ENCODE peak calls at places on chromosomes 12 and 14, in seven cellular contexts. N is tibial nerve, I is upper lobe of left lung, T is A549, E is ovary, B is sigmoid colon, A is stomach. D is an unnamed sample.

GRCh38 chr12:100346660-100347059 is 10.2 kb upstream of the SLC17A8 start:
- DNase-seq in B (no peak), E (no peak), I (no peak), T (no peak), A (no peak), N (no peak), D (no peak)

GRCh38 chr12:89856431-89856830 is 147.8 kb upstream of the ATP2B1 start:
- DNase-seq in T (no peak), A (no peak), I (no peak), B (no peak), E (no peak), N (no peak), D (no peak)

GRCh38 chr12:53324113-53324778 is 2.8 kb upstream of the AAAS start:
- DNase-seq in N (no peak), I (peak), E (no peak), A (peak), T (no peak), B (no peak), D (no peak)

GRCh38 chr12:49548481-49548821 is 9.6 kb downstream of the KCNH3 start:
- DNase-seq in N (no peak), A (no peak), I (no peak), T (no peak), E (no peak), B (no peak), D (no peak)

GRCh38 chr12:52971701-52972329 is 22.9 kb downstream of the KRT18 start:
- DNase-seq in T (peak), A (no peak), I (no peak), B (no peak), N (no peak), E (no peak), D (no peak)

GRCh38 chr12:59149995-59150642 is 229.8 kb upstream of the LRIG3 start:
- DNase-seq in B (no peak), E (no peak), N (peak), I (no peak), A (no peak), T (peak), D (no peak)

GRCh38 chr12:123094349-123095073 is 56.4 kb downstream of the PITPNM2 start:
- DNase-seq in N (peak), T (peak), E (peak), I (no peak), B (peak), A (peak), D (no peak)

GRCh38 chr12:91774471-91774921 is 371.1 kb downstream of the BTG1 start:
- DNase-seq in A (no peak), T (peak), N (no peak), I (no peak), B (no peak), E (peak), D (no peak)

GRCh38 chr12:69392146-69392928 is 32.8 kb downstream of the YEATS4 start:
- DNase-seq in I (no peak), E (no peak), N (no peak), T (no peak), A (no peak), B (no peak), D (no peak)

GRCh38 chr14:68395585-68395984 is 397.3 kb downstream of the ZFP36L1 start:
- DNase-seq in I (no peak), N (no peak), B (peak), A (no peak), E (peak), T (peak), D (no peak)
- TF ChIP-seq EP300 in I (no peak), N (peak), B (no peak), A (no peak), E (no peak), T (no peak), D (no peak)

GRCh38 chr12:43278268-43278832 is 273.7 kb downstream of the ADAMTS20 start:
- DNase-seq in B (no peak), I (no peak), A (no peak), N (no peak), E (no peak), T (peak), D (no peak)
- TF ChIP-seq EP300 in B (no peak), I (no peak), A (no peak), N (no peak), E (no peak), T (no peak), D (no peak)

GRCh38 chr14:36302823-36303222 is 17.6 kb downstream of the MBIP start:
- DNase-seq in I (no peak), E (no peak), B (no peak), A (no peak), T (no peak), N (no peak), D (no peak)

GRCh38 chr14:36301159-36301558 is 19.3 kb downstream of the MBIP start:
- DNase-seq in I (no peak), T (no peak), B (no peak), N (no peak), A (peak), E (no peak), D (no peak)

GRCh38 chr14:36306836-36307235 is 13.6 kb downstream of the MBIP start:
- DNase-seq in I (no peak), B (no peak), N (no peak), T (no peak), A (no peak), E (no peak), D (no peak)
- TF ChIP-seq EP300 in I (no peak), B (no peak), N (no peak), T (no peak), A (no peak), E (no peak), D (no peak)

GRCh38 chr14:55537782-55538181 is 42.2 kb upstream of the KTN1 start:
- DNase-seq in E (no peak), B (no peak), I (no peak), T (no peak), A (no peak), N (no peak), D (no peak)

GRCh38 chr14:55539975-55540374 is 40.0 kb upstream of the KTN1 start:
- DNase-seq in A (no peak), N (no peak), B (no peak), T (no peak), E (no peak), I (no peak), D (no peak)

GRCh38 chr14:55545779-55546178 is 34.2 kb upstream of the KTN1 start:
- DNase-seq in N (no peak), A (no peak), I (no peak), T (no peak), E (no peak), B (no peak), D (no peak)

GRCh38 chr14:55536208-55536708 is 43.7 kb upstream of the KTN1 start:
- DNase-seq in I (no peak), T (no peak), B (no peak), A (no peak), N (no peak), E (no peak), D (no peak)

DNA sequence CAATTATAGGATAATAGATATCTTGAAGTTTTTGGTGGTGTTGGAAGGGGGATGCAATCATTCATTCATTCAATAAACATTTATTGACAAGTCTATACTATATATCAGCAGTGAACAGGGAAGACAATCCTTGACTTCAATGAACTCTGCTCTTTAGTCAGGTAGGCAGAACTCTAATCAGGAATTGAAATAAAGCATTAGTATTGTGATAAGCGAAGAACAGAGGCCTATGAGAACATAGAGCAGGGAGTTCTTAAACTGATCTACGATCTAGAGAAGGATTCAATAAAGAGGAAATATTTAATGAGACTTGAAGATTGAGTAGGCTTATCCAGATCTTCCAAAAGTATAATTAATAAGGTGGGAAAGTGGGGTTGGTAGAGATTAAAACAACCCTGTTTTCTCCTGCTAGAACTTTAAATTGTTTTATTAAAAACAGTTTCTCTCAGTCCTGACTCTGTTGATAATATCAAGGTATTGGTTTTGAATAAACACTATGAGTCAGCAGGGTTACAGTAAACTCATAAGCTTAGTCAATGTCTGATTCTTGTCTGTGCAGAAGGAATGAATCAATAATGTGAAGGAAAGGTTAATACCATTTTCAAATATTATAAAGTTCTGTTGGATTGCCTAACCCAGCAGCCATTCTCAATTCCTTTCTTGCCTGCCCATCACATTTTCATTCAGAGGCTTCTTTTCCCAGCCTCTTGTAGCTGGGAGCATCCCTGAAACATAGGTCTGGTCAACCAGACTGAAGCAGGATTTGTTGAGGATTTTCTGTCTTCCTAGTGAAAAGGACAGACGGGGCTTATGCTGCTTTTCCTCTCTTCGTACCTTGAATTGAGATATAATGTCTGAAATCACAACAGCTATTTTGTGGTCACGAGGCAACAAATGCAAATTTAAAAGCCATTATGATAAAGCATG is 38.9 kb upstream of the KTN1 start:
- DNase-seq in B (no peak), N (no peak), E (no peak), A (no peak), I (no peak), T (no peak), D (no peak)
- TF ChIP-seq EP300 in B (no peak), N (no peak), E (no peak), A (no peak), I (no peak), T (no peak), D (no peak)

DNA sequence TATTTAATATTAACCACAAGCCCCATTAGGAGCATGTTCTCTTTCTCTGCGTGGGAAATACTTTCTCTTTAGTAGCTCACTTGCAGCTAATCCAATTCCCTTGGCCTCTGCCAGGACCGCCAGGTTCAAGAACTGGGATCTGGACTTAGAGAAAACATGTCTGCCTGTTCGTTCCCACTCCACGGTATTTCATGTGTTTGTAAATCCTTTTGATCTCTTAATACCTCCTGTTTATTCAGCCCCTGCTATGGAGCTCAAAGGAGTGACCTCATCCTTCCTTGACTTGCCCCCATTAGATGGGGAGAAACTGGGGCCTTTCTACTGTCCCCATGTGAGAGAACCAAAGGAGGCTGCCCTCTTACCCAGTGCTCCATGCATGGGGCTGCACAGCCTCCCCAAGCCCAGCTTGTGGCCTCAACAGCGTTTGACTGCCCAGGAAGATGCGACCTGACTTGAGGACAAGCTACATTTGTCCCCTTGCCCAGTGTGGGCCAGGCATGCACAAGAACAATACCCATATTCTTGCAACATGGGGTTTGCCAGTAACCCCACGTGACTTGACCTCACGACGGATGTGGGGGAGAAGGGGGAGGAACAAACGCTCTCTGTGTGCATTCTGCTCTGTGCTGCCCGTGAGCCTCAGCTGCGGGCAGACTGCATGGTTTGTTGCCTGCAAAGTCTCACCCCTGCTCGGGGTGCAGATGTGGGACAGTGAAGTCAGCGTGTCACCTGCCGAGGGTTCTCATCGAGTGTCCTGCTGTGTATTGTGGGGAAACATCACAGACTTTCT is 30.3 kb downstream of the CD9 start:
- DNase-seq in N (peak), E (no peak), B (peak), A (peak), T (no peak), I (no peak), D (no peak)
- TF ChIP-seq EP300 in N (peak), E (no peak), B (peak), A (peak), T (no peak), I (peak), D (peak)

DNA sequence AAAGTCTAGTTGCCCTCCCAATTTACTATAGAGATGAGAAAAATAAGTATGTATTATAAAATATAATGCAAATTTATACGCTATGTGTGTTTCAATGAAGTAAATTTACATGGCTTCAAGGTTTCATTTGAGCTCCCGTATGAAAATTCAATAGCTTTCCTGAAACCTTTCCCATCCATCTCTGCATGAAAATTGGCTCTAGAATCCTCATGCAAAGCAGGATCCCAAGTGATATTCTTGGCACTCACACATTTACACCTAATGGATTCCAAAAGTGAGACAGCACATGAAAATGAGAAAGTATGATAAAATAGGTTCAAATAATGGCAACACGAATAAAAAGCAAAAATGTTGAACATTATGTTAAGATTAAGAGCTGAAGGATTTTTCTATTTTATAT is 1595.8 kb upstream of the SEL1L start:
- DNase-seq in E (no peak), I (no peak), B (no peak), A (no peak), N (no peak), T (no peak), D (no peak)
- TF ChIP-seq EP300 in E (no peak), I (no peak), B (no peak), A (no peak), N (no peak), T (no peak), D (no peak)

GRCh38 chr12:115259968-115260806 is 576.2 kb upstream of the TBX3 start:
- DNase-seq in T (no peak), I (no peak), A (no peak), E (no peak), N (no peak), B (no peak), D (no peak)
- TF ChIP-seq EP300 in T (no peak), I (no peak), A (no peak), E (no peak), N (no peak), B (no peak), D (no peak)